ENCODE peak calls at places on chromosomes 1 and 21, in eight cellular contexts. U, Q, D, B, A, I, T and F are unnamed samples.

GRCh38 chr21:17527240-17527639 is 14.4 kb downstream of the CXADR start:
- DNase-seq in U (peak), Q (peak), D (no peak), B (no peak), A (no peak), I (no peak), T (peak), F (no peak)

GRCh38 chr1:168480997-168481396 is 62.8 kb downstream of the XCL2 start:
- DNase-seq in U (no peak), Q (no peak), D (no peak), B (no peak), A (no peak), I (no peak), T (no peak), F (no peak)

GRCh38 chr1:119160851-119161250 is 20.4 kb upstream of the WARS2 start:
- DNase-seq in U (peak), Q (peak), D (no peak), B (no peak), A (peak), I (no peak), T (no peak), F (no peak)

GRCh38 chr1:202952818-202953217 is 5.3 kb downstream of the ADIPOR1 start:
- DNase-seq in U (peak), Q (peak), D (no peak), B (peak), A (peak), I (peak), T (peak), F (peak)

GRCh38 chr1:115670476-115671175 is 28.9 kb downstream of the VANGL1 start:
- DNase-seq in U (no peak), Q (no peak), D (no peak), B (peak), A (peak), I (no peak), T (peak), F (no peak)

GRCh38 chr21:32624726-32625125 is 12.5 kb upstream of the CFAP298 start:
- DNase-seq in U (peak), Q (no peak), D (no peak), B (no peak), A (peak), I (no peak), T (peak), F (no peak)

GRCh38 chr21:16473965-16474364 is 744.2 kb downstream of the USP25 start:
- DNase-seq in U (no peak), Q (no peak), D (no peak), B (no peak), A (peak), I (no peak), T (no peak), F (no peak)

GRCh38 chr1:191857600-191857999 is 300.7 kb upstream of the RGS18 start:
- DNase-seq in U (peak), Q (no peak), D (no peak), B (no peak), A (no peak), I (no peak), T (no peak), F (no peak)

GRCh38 chr1:119542492-119542946 is 35.5 kb downstream of the HSD3B1 start:
- DNase-seq in U (no peak), Q (no peak), D (no peak), B (no peak), A (no peak), I (no peak), T (no peak), F (no peak)

GRCh38 chr1:175471039-175471800 is 272.2 kb downstream of the TNR start:
- DNase-seq in U (peak), Q (no peak), D (no peak), B (no peak), A (no peak), I (no peak), T (peak), F (no peak)

GRCh38 chr1:34176830-34177613 is at the start of gene C1orf94:
- DNase-seq in U (no peak), Q (no peak), D (no peak), B (no peak), A (no peak), I (no peak), T (no peak), F (no peak)

GRCh38 chr1:230609208-230609607 is 33.1 kb upstream of the COG2 start:
- DNase-seq in U (no peak), Q (no peak), D (no peak), B (no peak), A (no peak), I (no peak), T (no peak), F (no peak)

GRCh38 chr1:195831789-195832188 is 776.5 kb downstream of the KCNT2 start:
- DNase-seq in U (no peak), Q (no peak), D (no peak), B (no peak), A (peak), I (no peak), T (no peak), F (no peak)

GRCh38 chr1:20727746-20728316 is 4.7 kb downstream of the SH2D5 start:
- DNase-seq in U (no peak), Q (no peak), D (no peak), B (no peak), A (no peak), I (peak), T (no peak), F (no peak)

GRCh38 chr1:154972517-154973343 is 1.8 kb upstream of the CKS1B start:
- DNase-seq in U (peak), Q (peak), D (no peak), B (peak), A (peak), I (no peak), T (peak), F (peak)

GRCh38 chr21:45579383-45580180 is 37.3 kb upstream of the SLC19A1 start:
- DNase-seq in U (no peak), Q (no peak), D (no peak), B (peak), A (no peak), I (no peak), T (no peak), F (peak)

GRCh38 chr1:109762039-109762585 is 1.6 kb downstream of the EPS8L3 start:
- DNase-seq in U (no peak), Q (no peak), D (no peak), B (peak), A (no peak), I (no peak), T (no peak), F (peak)

GRCh38 chr1:219523411-219523810 is 89.5 kb downstream of the ZC3H11B start:
- DNase-seq in U (no peak), Q (no peak), D (no peak), B (no peak), A (no peak), I (no peak), T (no peak), F (no peak)

GRCh38 chr1:65319141-65319540 is 9.8 kb downstream of the DNAJC6 start:
- DNase-seq in U (no peak), Q (no peak), D (no peak), B (no peak), A (no peak), I (peak), T (no peak), F (no peak)

GRCh38 chr1:19204665-19205266 is 5.3 kb downstream of the UBR4 start:
- DNase-seq in U (peak), Q (no peak), D (no peak), B (no peak), A (no peak), I (peak), T (no peak), F (no peak)

GRCh38 chr1:183267646-183268431 is 81.8 kb downstream of the LAMC2 start:
- DNase-seq in U (peak), Q (no peak), D (no peak), B (no peak), A (peak), I (no peak), T (peak), F (no peak)

GRCh38 chr1:22114083-22115012 is 28.5 kb downstream of the WNT4 start:
- DNase-seq in U (no peak), Q (peak), D (no peak), B (no peak), A (no peak), I (no peak), T (no peak), F (no peak)

GRCh38 chr1:203556047-203556851 is 62.3 kb downstream of the OPTC start:
- DNase-seq in U (peak), Q (no peak), D (no peak), B (peak), A (peak), I (no peak), T (no peak), F (peak)

GRCh38 chr1:39047374-39048229 is 21.5 kb downstream of the NDUFS5 start:
- DNase-seq in U (peak), Q (peak), D (no peak), B (no peak), A (peak), I (peak), T (peak), F (no peak)

GRCh38 chr1:30706528-30706927 is 16.9 kb downstream of the MATN1 start:
- DNase-seq in U (peak), Q (no peak), D (no peak), B (no peak), A (peak), I (peak), T (no peak), F (no peak)

GRCh38 chr1:183711165-183711678 is 58.1 kb upstream of the APOBEC4 start:
- DNase-seq in U (no peak), Q (no peak), D (no peak), B (no peak), A (no peak), I (no peak), T (no peak), F (no peak)

GRCh38 chr1:72284084-72284397 is 1.7 kb upstream of the NEGR1 start:
- DNase-seq in U (no peak), Q (no peak), D (no peak), B (no peak), A (no peak), I (no peak), T (peak), F (no peak)

GRCh38 chr1:42135426-42135825 is 17.8 kb upstream of the GUCA2B start:
- DNase-seq in U (no peak), Q (no peak), D (no peak), B (no peak), A (no peak), I (no peak), T (no peak), F (no peak)

GRCh38 chr1:198934901-198935301 is 296.1 kb downstream of the PTPRC start:
- DNase-seq in U (peak), Q (no peak), D (peak), B (no peak), A (no peak), I (peak), T (no peak), F (no peak)

GRCh38 chr1:53587252-53587992 is 128.2 kb downstream of the DMRTB1 start:
- DNase-seq in U (no peak), Q (no peak), D (no peak), B (no peak), A (no peak), I (no peak), T (no peak), F (peak)